ENCODE peak calls at places on chromosomes 3 and 15, in six cellular contexts. L is Panc1, X is IMR-90, K is MM.1S, G is aorta, F is transverse colon. H is an unnamed sample. For H3K4me1, the result is how much of the 10 kb centered on the place peaks cover.

GRCh38 chr3:28917895-28918294 is 363.0 kb upstream of the RBMS3 start:
- DNase-seq in K (no peak), L (no peak), F (no peak), G (no peak), X (peak), H (no peak)

GRCh38 chr15:71201471-71201870 is 86.2 kb downstream of the THSD4 start:
- DNase-seq in G (no peak), X (no peak), K (no peak), L (no peak), F (peak), H (peak)

GRCh38 chr3:49906004-49906860 is 2.6 kb upstream of the MST1R start:
- DNase-seq in L (no peak), F (peak), X (peak), K (no peak), G (peak), H (peak)

GRCh38 chr3:123481722-123482457 is 33.0 kb upstream of the ADCY5 start:
- DNase-seq in X (no peak), L (no peak), F (no peak), K (no peak), G (no peak), H (no peak)

GRCh38 chr3:63333815-63334214 is 55.7 kb downstream of the SYNPR start:
- DNase-seq in L (no peak), K (no peak), G (no peak), F (no peak), X (peak), H (no peak)

GRCh38 chr3:156646958-156647357 is 27.4 kb upstream of the TIPARP start:
- DNase-seq in F (no peak), X (no peak), K (no peak), L (no peak), G (no peak), H (no peak)

GRCh38 chr3:44883999-44884431 is 9.6 kb downstream of the TGM4 start:
- DNase-seq in K (no peak), L (peak), X (peak), F (no peak), G (no peak), H (peak)

GRCh38 chr3:176147251-176147650 is 1050.0 kb downstream of the TBL1XR1 start:
- DNase-seq in F (no peak), X (no peak), L (no peak), G (no peak), K (peak), H (peak)

GRCh38 chr3:185677146-185677829 is 91.2 kb downstream of the SENP2 start:
- DNase-seq in G (no peak), L (peak), K (peak), F (no peak), X (peak), H (peak)

GRCh38 chr3:48215019-48215418 is 8.3 kb upstream of the CAMP start:
- DNase-seq in K (no peak), F (peak), G (peak), L (no peak), X (no peak), H (no peak)

GRCh38 chr15:99476413-99477222 is 89.2 kb upstream of the MEF2A start:
- DNase-seq in F (peak), X (peak), G (peak), L (peak), K (no peak), H (peak)

GRCh38 chr3:175091426-175092114 is 232.4 kb downstream of the NAALADL2 start:
- DNase-seq in K (no peak), L (no peak), F (no peak), G (no peak), X (no peak), H (no peak)
- H3K4me3 ChIP-seq in K (no peak), L (no peak), F (no peak), G (no peak), X (no peak), H (no peak)

GRCh38 chr3:4986175-4986610 is 7.0 kb downstream of the BHLHE40 start:
- DNase-seq in G (no peak), F (no peak), K (no peak), L (no peak), X (peak), H (no peak)
- H3K4me1 ChIP-seq in G (under half), F (half or more), K (under half), L (under half), X (under half), H (under half)

GRCh38 chr15:41559489-41560177 is 621 bp downstream of the TYRO3 start:
- DNase-seq in L (no peak), F (no peak), G (no peak), X (no peak), K (no peak), H (peak)

GRCh38 chr15:41558400-41559238 is at the start of gene TYRO3:
- DNase-seq in L (no peak), F (peak), K (peak), G (peak), X (no peak), H (peak)

GRCh38 chr15:41556657-41557056 is 2.4 kb upstream of the TYRO3 start:
- DNase-seq in L (no peak), F (no peak), G (no peak), K (no peak), X (no peak), H (no peak)

GRCh38 chr15:41559239-41559488 is 152 bp downstream of the TYRO3 start:
- DNase-seq in X (no peak), L (no peak), F (no peak), K (no peak), G (no peak), H (no peak)

DNA sequence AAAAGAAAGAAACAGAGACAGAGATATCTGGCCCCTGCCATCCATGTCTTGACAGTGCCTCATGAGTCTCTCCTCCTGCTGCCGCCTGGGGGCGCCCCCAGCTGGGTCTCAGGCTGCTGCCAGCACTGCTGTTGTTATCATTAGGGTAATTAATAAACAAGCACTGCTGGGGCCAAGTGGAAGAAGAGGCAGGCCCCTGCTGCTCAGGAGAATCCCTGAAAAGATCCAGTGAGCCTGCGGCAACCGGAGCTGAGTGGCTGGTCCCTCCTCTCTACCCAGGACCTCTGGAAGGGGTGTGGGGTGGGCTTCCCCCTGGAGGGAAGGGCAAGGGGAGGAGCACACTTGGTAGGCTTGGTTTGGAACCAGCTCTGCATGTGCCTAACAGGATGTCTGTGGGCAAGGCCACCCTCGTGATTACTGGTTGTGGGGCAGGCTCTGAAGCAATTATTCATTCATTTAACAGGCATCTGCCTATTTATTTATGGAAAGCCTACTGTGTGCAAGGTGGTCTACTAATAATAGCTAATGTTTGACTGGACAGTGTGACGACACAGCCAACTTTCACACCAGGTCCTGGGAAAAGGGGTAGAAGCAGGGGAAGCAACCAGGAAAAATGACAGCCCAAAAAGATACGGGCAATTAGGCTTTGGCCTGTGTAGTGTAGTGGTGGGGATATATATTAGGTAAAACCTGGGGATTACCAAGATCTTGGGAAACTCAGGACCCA is 1.2 kb upstream of the TYRO3 start:
- DNase-seq in L (no peak), K (peak), F (peak), X (peak), G (peak), H (peak)
- H3K4me3 ChIP-seq in L (peak), K (peak), F (no peak), X (no peak), G (no peak), H (peak)

DNA sequence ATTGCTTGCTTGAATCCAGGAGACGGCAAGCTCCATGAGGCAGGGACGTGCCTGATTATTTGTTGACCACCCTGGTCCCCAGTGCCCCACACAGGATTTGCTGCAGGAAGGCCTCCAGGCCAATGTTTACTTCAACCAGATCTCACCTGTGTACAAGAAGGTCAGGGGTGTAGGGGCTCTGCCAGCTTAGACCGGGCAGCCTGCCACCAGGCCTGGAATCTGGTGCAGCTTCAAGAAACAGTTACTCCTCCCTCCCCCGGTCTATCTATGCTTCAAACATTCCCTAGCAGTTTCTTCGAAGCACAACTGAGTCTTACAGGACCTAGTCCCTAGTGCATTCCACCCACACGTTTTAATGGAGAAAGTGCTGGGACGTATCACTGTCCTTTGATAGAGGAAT is 8.1 kb downstream of the SH3BP5 start:
- DNase-seq in X (no peak), G (no peak), F (no peak), L (no peak), K (no peak), H (no peak)
- H3K4me1 ChIP-seq in X (under half), G (under half), F (under half), L (under half), K (under half), H (under half)